ENCODE peak calls at places on chromosomes 6 and 20, in ten cellular contexts. Y is fibroblast of the conjunctiva, I is progenitor cell of endocrine pancreas, W is left cardiac atrium, O is H9, B is lower lobe of right lung, N is dorsolateral prefrontal cortex, K is NCI-H1436 treated with DMSO at 0.1 percent for 48 hours, C is cerebellar cortex, Z is RPMI8226. F is an unnamed sample.

GRCh38 chr6:26501482-26501986 is 1.4 kb downstream of the BTN1A1 start:
- DNase-seq in Y (no peak), I (no peak), W (peak), O (peak), B (peak), N (no peak), K (no peak), C (no peak), Z (peak), F (peak)

GRCh38 chr6:157714153-157714490 is 108.9 kb upstream of the SNX9 start:
- DNase-seq in Y (no peak), I (no peak), W (no peak), O (no peak), B (no peak), N (no peak), K (no peak), C (no peak), Z (no peak), F (no peak)

GRCh38 chr20:57627339-57627738 is 7.1 kb upstream of the ZBP1 start:
- DNase-seq in Y (no peak), I (no peak), W (no peak), O (no peak), B (no peak), N (no peak), K (no peak), C (no peak), Z (no peak), F (peak)

GRCh38 chr6:52741872-52742271 is 21.4 kb downstream of the GSTA2 start:
- DNase-seq in Y (no peak), I (no peak), W (no peak), O (no peak), B (no peak), N (no peak), K (no peak), C (no peak), Z (no peak), F (no peak)

GRCh38 chr6:158143700-158144099 is 24.4 kb downstream of the SERAC1 start:
- DNase-seq in Y (no peak), I (no peak), W (no peak), O (peak), B (no peak), N (no peak), K (no peak), C (peak), Z (peak), F (no peak)

GRCh38 chr6:24796616-24797290 is 2.0 kb downstream of the ARMH2 start:
- DNase-seq in Y (no peak), I (no peak), W (no peak), O (no peak), B (no peak), N (no peak), K (no peak), C (no peak), Z (no peak), F (no peak)

GRCh38 chr6:134896881-134897280 is 53.0 kb downstream of the ALDH8A1 start:
- DNase-seq in Y (no peak), I (no peak), W (no peak), O (no peak), B (no peak), N (no peak), K (no peak), C (no peak), Z (no peak), F (no peak)

GRCh38 chr20:37247547-37247946 is 14.1 kb downstream of the GHRH start:
- DNase-seq in Y (no peak), I (no peak), W (no peak), O (no peak), B (no peak), N (no peak), K (no peak), C (no peak), Z (no peak), F (no peak)

GRCh38 chr6:112780498-112781096 is 433.5 kb downstream of the RFPL4B start:
- DNase-seq in Y (peak), I (peak), W (peak), O (peak), B (peak), N (peak), K (no peak), C (peak), Z (peak), F (peak)

GRCh38 chr6:57064809-57065208 is 18.3 kb downstream of the KIAA1586 start:
- DNase-seq in Y (no peak), I (no peak), W (no peak), O (no peak), B (no peak), N (no peak), K (no peak), C (no peak), Z (no peak), F (no peak)

GRCh38 chr6:25296980-25297379 is 17.8 kb downstream of the CARMIL1 start:
- DNase-seq in Y (no peak), I (no peak), W (no peak), O (no peak), B (no peak), N (no peak), K (no peak), C (no peak), Z (no peak), F (no peak)

GRCh38 chr20:51631011-51631950 is 88.8 kb upstream of the NFATC2 start:
- DNase-seq in Y (peak), I (no peak), W (peak), O (no peak), B (no peak), N (no peak), K (no peak), C (no peak), Z (no peak), F (no peak)

GRCh38 chr20:40251284-40251932 is 437.6 kb downstream of the MAFB start:
- DNase-seq in Y (peak), I (no peak), W (no peak), O (peak), B (peak), N (no peak), K (no peak), C (peak), Z (peak), F (no peak)

GRCh38 chr20:641516-641913 is 11.5 kb downstream of the SRXN1 start:
- DNase-seq in Y (no peak), I (no peak), W (no peak), O (peak), B (no peak), N (no peak), K (no peak), C (peak), Z (no peak), F (no peak)

GRCh38 chr6:1055015-1055921 is 256.6 kb upstream of the FOXQ1 start:
- DNase-seq in Y (no peak), I (no peak), W (no peak), O (no peak), B (no peak), N (no peak), K (no peak), C (no peak), Z (no peak), F (no peak)

GRCh38 chr6:37602360-37602759 is 95.3 kb downstream of the MDGA1 start:
- DNase-seq in Y (no peak), I (no peak), W (no peak), O (no peak), B (no peak), N (no peak), K (no peak), C (no peak), Z (no peak), F (no peak)

GRCh38 chr6:5190467-5190866 is 70.3 kb downstream of the LYRM4 start:
- DNase-seq in Y (peak), I (no peak), W (no peak), O (no peak), B (no peak), N (no peak), K (no peak), C (no peak), Z (no peak), F (no peak)

GRCh38 chr20:37801921-37802320 is 101.0 kb upstream of the VSTM2L start:
- DNase-seq in Y (no peak), I (no peak), W (no peak), O (no peak), B (no peak), N (no peak), K (no peak), C (no peak), Z (no peak), F (no peak)

GRCh38 chr6:72825265-72825918 is 203.5 kb downstream of the KCNQ5 start:
- DNase-seq in Y (no peak), I (no peak), W (no peak), O (no peak), B (no peak), N (no peak), K (no peak), C (no peak), Z (no peak), F (no peak)

GRCh38 chr6:32668226-32668747 is 1.8 kb upstream of the HLA-DQB1 start:
- DNase-seq in Y (no peak), I (no peak), W (peak), O (peak), B (peak), N (no peak), K (no peak), C (peak), Z (peak), F (no peak)

GRCh38 chr6:154511735-154512097 is 1.2 kb upstream of the CNKSR3 start:
- DNase-seq in Y (no peak), I (no peak), W (no peak), O (no peak), B (no peak), N (no peak), K (no peak), C (no peak), Z (no peak), F (no peak)

GRCh38 chr20:25140968-25141367 is 54.5 kb upstream of the ENTPD6 start:
- DNase-seq in Y (no peak), I (no peak), W (no peak), O (no peak), B (no peak), N (no peak), K (no peak), C (no peak), Z (no peak), F (no peak)

GRCh38 chr6:10237284-10238043 is 177.4 kb downstream of the TFAP2A start:
- DNase-seq in Y (no peak), I (no peak), W (peak), O (no peak), B (no peak), N (no peak), K (no peak), C (no peak), Z (no peak), F (no peak)

GRCh38 chr20:8578191-8578690 is 446.2 kb downstream of the PLCB1 start:
- DNase-seq in Y (no peak), I (no peak), W (no peak), O (no peak), B (no peak), N (no peak), K (no peak), C (no peak), Z (no peak), F (no peak)

GRCh38 chr6:8392569-8392968 is 42.8 kb downstream of the SLC35B3 start:
- DNase-seq in Y (no peak), I (no peak), W (no peak), O (no peak), B (no peak), N (no peak), K (no peak), C (no peak), Z (peak), F (no peak)

GRCh38 chr6:49841424-49841823 is 24.9 kb downstream of the CRISP1 start:
- DNase-seq in Y (no peak), I (no peak), W (no peak), O (no peak), B (no peak), N (no peak), K (no peak), C (no peak), Z (no peak), F (no peak)

GRCh38 chr20:401682-402495 is 6.2 kb upstream of the RBCK1 start:
- DNase-seq in Y (peak), I (no peak), W (no peak), O (no peak), B (no peak), N (no peak), K (no peak), C (no peak), Z (no peak), F (no peak)